ENCODE peak calls at places on chromosome 19, in four cellular contexts. O is spleen, U is kidney epithelial cell, I is DND-41. J is an unnamed sample.

GRCh38 chr19:17847538-17848366 is at the start of gene JAK3:
- DNase-seq in O (peak; percentile 94), U (no peak), I (peak; percentile 74), J (peak; percentile 99)

GRCh38 chr19:39411832-39412099 is 703 bp upstream of the PLEKHG2 start:
- DNase-seq in O (peak; percentile 94), U (no peak), I (peak; percentile 90), J (peak; percentile 84)

GRCh38 chr19:29717051-29717450 is 2.0 kb upstream of the C19orf12 start:
- DNase-seq in O (no peak), U (no peak), I (no peak), J (no peak)

GRCh38 chr19:29807870-29808405 is 3.9 kb upstream of the CCNE1 start:
- DNase-seq in O (peak; percentile 54), U (no peak), I (no peak), J (no peak)

GRCh38 chr19:40610396-40611064 is 9.4 kb downstream of the LTBP4 start:
- DNase-seq in O (peak; percentile 92), U (no peak), I (peak; percentile 18), J (no peak)

GRCh38 chr19:45528149-45528743 is 21.0 kb downstream of the VASP start:
- DNase-seq in O (no peak), U (no peak), I (no peak), J (peak; percentile 70)

GRCh38 chr19:46839752-46840151 is 10.9 kb downstream of the AP2S1 start:
- DNase-seq in O (no peak), U (no peak), I (no peak), J (no peak)

GRCh38 chr19:3936506-3937442 is 3.9 kb downstream of the NMRK2 start:
- DNase-seq in O (no peak), U (no peak), I (no peak), J (peak; percentile 48)

DNA sequence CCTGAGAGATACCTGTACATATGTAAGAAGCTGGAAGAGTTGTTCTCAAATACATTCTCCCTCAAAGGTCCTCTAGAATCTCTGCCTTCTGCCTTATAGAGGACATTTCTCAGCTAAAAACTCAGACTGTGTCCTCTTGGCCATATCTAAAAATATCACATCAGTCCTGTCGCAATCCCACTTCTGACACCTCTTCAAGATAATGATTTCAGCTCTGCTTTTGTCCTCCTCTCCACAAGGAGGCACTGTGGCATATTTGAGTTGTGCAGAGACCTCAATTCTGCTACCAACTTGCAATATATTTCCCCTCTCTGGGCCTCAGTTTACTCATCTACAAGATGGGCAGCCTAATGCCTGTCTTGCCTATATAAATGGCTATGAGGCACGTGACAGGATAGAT is 16.6 kb downstream of the ADAMTS10 start:
- DNase-seq in O (no peak), U (no peak), I (no peak), J (no peak)
- H3K27me3 ChIP-seq in O (no peaks in the 10 kb centered on the region), U (peaks cover 29% of the 10 kb centered on the region), I (no peaks in the 10 kb centered on the region), J (peaks cover 3% of the 10 kb centered on the region)

DNA sequence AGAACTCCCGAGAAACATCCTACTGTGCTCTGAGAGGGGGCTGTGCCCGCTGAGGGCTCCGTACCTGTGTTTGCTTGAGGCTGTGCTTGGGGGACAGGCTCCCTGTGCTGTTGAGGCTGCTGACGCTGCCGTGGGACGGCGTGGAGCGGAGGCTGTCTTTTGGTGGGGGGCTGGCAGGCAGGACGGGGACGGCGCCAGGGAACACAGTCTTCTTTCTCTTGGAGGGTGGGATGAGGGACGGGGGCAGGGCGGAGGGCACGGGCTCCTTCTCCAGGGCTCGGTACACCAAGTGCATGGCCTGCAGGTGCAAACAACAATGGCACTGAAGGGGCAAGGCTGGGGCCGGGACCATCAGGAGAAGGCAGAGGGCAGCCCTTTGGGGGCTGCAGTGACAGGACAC is 46.8 kb downstream of the EPS15L1 start:
- DNase-seq in O (no peak), U (no peak), I (no peak), J (no peak)
- H3K36me3 ChIP-seq in O (peaks cover 87% of the 10 kb centered on the region), U (no peaks in the 10 kb centered on the region), I (peaks cover 85% of the 10 kb centered on the region), J (peaks cover 23% of the 10 kb centered on the region)

GRCh38 chr19:49528211-49528771 is 488 bp downstream of the RCN3 start:
- DNase-seq in O (peak; percentile 77), U (no peak), I (no peak), J (peak; percentile 62)
- H3K4me3 ChIP-seq in O (peak overlapping the region; percentile 34), U (peak overlapping the region; percentile 55), I (no peak overlapping the region), J (peak overlapping the region; percentile 58)

GRCh38 chr19:5255602-5256231 is 84.9 kb downstream of the PTPRS start:
- DNase-seq in O (no peak), U (no peak), I (no peak), J (no peak)

GRCh38 chr19:5257155-5258045 is 83.2 kb downstream of the PTPRS start:
- DNase-seq in O (no peak), U (no peak), I (no peak), J (no peak)

GRCh38 chr19:5254944-5255343 is 85.7 kb downstream of the PTPRS start:
- DNase-seq in O (no peak), U (no peak), I (no peak), J (no peak)

GRCh38 chr19:5253403-5254110 is 87.1 kb downstream of the PTPRS start:
- DNase-seq in O (no peak), U (no peak), I (no peak), J (no peak)

DNA sequence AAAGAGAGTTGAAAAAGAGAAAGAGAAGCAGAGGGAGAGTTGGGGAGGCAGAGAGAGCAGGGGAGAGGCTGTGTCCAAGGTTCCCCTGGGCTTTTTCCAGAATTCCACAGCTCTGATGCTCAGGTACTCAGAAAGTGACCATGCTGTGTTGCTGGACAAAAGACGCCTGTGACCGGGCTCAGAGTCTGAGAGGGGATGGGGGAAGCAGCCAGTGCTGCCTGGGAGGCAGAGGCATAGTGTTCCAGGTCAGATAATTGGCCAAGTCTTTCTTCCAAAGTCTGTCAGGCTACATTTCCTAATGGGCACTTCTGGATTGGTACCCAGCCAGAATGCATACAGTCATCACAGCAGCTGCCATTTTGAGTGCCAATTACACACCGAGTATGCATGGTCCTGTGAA is 86.1 kb downstream of the PTPRS start:
- DNase-seq in O (no peak), U (no peak), I (no peak), J (no peak)
- H3K27me3 ChIP-seq in O (no peaks in the 10 kb centered on the region), U (no peaks in the 10 kb centered on the region), I (no peaks in the 10 kb centered on the region), J (no peaks in the 10 kb centered on the region)

GRCh38 chr19:52948025-52948770 is 14.5 kb downstream of the ZNF816 start:
- DNase-seq in O (no peak), U (no peak), I (no peak), J (no peak)

GRCh38 chr19:52946322-52947310 is 16.1 kb downstream of the ZNF816 start:
- DNase-seq in O (no peak), U (no peak), I (no peak), J (peak; percentile 94)

GRCh38 chr19:52945652-52946321 is 16.9 kb downstream of the ZNF816 start:
- DNase-seq in O (no peak), U (no peak), I (no peak), J (no peak)

GRCh38 chr19:52943884-52944643 is 18.6 kb downstream of the ZNF816 start:
- DNase-seq in O (no peak), U (no peak), I (no peak), J (no peak)

GRCh38 chr19:52949422-52949821 is 13.3 kb downstream of the ZNF816 start:
- DNase-seq in O (no peak), U (no peak), I (no peak), J (no peak)
- H3K36me3 ChIP-seq in O (peaks cover 43% of the 10 kb centered on the region), U (peaks cover 3% of the 10 kb centered on the region), I (peaks cover 44% of the 10 kb centered on the region), J (peaks cover 24% of the 10 kb centered on the region)

GRCh38 chr19:54179921-54180452 is 7.0 kb upstream of the TMC4 start:
- DNase-seq in O (peak; percentile 70), U (peak; percentile 67), I (no peak), J (peak; percentile 93)
- H3K4me3 ChIP-seq in O (no peak overlapping the region), U (no peak overlapping the region), I (no peak overlapping the region), J (no peak overlapping the region)

GRCh38 chr19:1767464-1767933 is 14.2 kb downstream of the ONECUT3 start:
- DNase-seq in O (peak; percentile 87), U (no peak), I (peak; percentile 81), J (peak; percentile 98)
- H3K27me3 ChIP-seq in O (peaks cover 98% of the 10 kb centered on the region), U (peaks cover 72% of the 10 kb centered on the region), I (no peaks in the 10 kb centered on the region), J (peaks cover 73% of the 10 kb centered on the region)

DNA sequence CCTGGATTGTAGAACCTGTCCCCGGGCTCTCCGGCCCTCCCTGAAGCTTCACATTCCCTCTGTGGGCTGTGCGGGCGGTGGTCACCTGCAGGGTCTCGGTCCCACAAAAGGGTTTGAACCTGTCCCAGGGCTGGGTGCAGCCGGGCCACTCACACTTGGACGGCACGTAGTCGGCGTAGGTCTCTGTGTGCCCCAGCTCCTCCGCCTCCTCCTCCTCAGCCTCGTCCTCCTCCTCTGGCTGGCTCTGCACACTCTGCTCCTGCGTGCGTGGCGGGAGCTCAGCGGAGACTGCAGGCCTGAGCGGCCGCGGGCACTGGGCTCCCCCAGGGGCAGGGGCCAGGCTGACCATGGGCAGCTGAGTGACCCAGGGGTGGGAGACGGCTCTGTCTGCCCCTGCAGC is 19.6 kb downstream of the GPX4 start:
- DNase-seq in O (peak; percentile 63), U (no peak), I (no peak), J (no peak)
- H3K36me3 ChIP-seq in O (peaks cover 93% of the 10 kb centered on the region), U (peaks cover 13% of the 10 kb centered on the region), I (peaks cover 73% of the 10 kb centered on the region), J (peaks cover 6% of the 10 kb centered on the region)

DNA sequence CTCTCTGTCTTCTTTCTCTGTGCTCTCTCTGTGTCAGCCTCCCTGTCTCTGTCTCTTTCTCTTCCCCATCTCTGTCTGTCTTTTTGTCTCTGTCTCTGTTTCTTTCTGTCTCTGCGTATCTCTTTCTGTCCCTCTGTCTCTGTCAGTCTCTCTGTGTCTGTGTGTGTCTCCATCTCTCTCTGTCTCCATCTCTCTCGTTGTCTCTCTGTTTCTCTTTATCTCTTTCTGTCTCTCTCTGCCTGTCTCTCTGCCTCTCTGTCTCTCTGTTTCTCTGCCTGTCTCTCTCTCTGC is 15.6 kb upstream of the TCF3 start:
- DNase-seq in O (no peak), U (no peak), I (no peak), J (no peak)
- H3K4me3 ChIP-seq in O (no peak overlapping the region), U (no peak overlapping the region), I (no peak overlapping the region), J (no peak overlapping the region)